ENCODE peak calls at places on chromosomes 12 and 14, in eight cellular contexts. U is GM23248, Z is GM23338, O is HCT116, S is SK-N-SH, B is hepatocyte, X is OCI-LY7, I is PC-3. H is an unnamed sample.

GRCh38 chr12:9943244-9943643 is 11.1 kb upstream of the CLEC2A start:
- DNase-seq in U (no peak), Z (peak; percentile 2), O (no peak), S (no peak), B (no peak), X (no peak), I (no peak), H (no peak)

GRCh38 chr14:87049886-87050820 is 942.8 kb downstream of the GALC start:
- DNase-seq in U (peak; percentile 32), Z (peak; percentile 78), O (no peak), S (peak; percentile 14), B (peak; percentile 46), X (peak; percentile 67), I (peak; percentile 60), H (peak; percentile 31)

GRCh38 chr12:29672580-29672979 is 111.2 kb downstream of the TMTC1 start:
- DNase-seq in U (no peak), Z (no peak), O (no peak), S (no peak), B (no peak), X (no peak), I (no peak), H (no peak)

GRCh38 chr14:84575681-84576080 is 954.3 kb upstream of the FLRT2 start:
- DNase-seq in U (no peak), Z (no peak), O (no peak), S (no peak), B (no peak), X (no peak), I (no peak), H (no peak)

GRCh38 chr12:107514887-107515445 is 170.6 kb upstream of the PWP1 start:
- DNase-seq in U (peak; percentile 90), Z (no peak), O (no peak), S (no peak), B (no peak), X (no peak), I (peak; percentile 72), H (no peak)

GRCh38 chr12:28065374-28065773 is 92.8 kb upstream of the PTHLH start:
- DNase-seq in U (no peak), Z (no peak), O (no peak), S (no peak), B (no peak), X (no peak), I (no peak), H (no peak)

GRCh38 chr14:21917699-21918436 is 244.2 kb upstream of the OR4E1 start:
- DNase-seq in U (peak; percentile 67), Z (peak; percentile 83), O (peak; percentile 31), S (peak; percentile 11), B (peak; percentile 70), X (peak; percentile 89), I (peak; percentile 95), H (peak; percentile 62)

GRCh38 chr14:31138301-31138700 is 69.3 kb downstream of the HECTD1 start:
- DNase-seq in U (no peak), Z (no peak), O (no peak), S (no peak), B (no peak), X (no peak), I (no peak), H (no peak)

GRCh38 chr12:70756118-70756517 is 118.9 kb upstream of the PTPRB start:
- DNase-seq in U (peak; percentile 77), Z (no peak), O (no peak), S (no peak), B (peak; percentile 70), X (no peak), I (peak; percentile 92), H (no peak)

GRCh38 chr14:100332797-100333196 is 9.7 kb downstream of the SLC25A47 start:
- DNase-seq in U (no peak), Z (no peak), O (no peak), S (no peak), B (no peak), X (peak; percentile 31), I (no peak), H (no peak)

GRCh38 chr12:108572166-108572790 is 9.9 kb downstream of the ISCU start:
- DNase-seq in U (no peak), Z (no peak), O (no peak), S (no peak), B (no peak), X (peak; percentile 16), I (peak; percentile 11), H (peak; percentile 34)

GRCh38 chr14:72558721-72559120 is 335.2 kb downstream of the DPF3 start:
- DNase-seq in U (peak; percentile 71), Z (no peak), O (no peak), S (no peak), B (no peak), X (no peak), I (peak; percentile 49), H (no peak)

GRCh38 chr12:88325828-88326214 is 183.7 kb downstream of the TMTC3 start:
- DNase-seq in U (peak; percentile 77), Z (no peak), O (no peak), S (no peak), B (no peak), X (no peak), I (peak; percentile 8), H (no peak)

GRCh38 chr12:51845451-51845850 is 3.1 kb downstream of the FIGNL2 start:
- DNase-seq in U (no peak), Z (no peak), O (no peak), S (peak; percentile 73), B (no peak), X (no peak), I (no peak), H (no peak)

GRCh38 chr14:50362791-50363733 is 33.6 kb downstream of the CDKL1 start:
- DNase-seq in U (peak; percentile 44), Z (no peak), O (no peak), S (no peak), B (no peak), X (peak; percentile 8), I (no peak), H (peak; percentile 9)

GRCh38 chr12:41055875-41056577 is 132.1 kb upstream of the PDZRN4 start:
- DNase-seq in U (peak; percentile 10), Z (no peak), O (no peak), S (no peak), B (no peak), X (no peak), I (peak; percentile 15), H (no peak)

GRCh38 chr12:7108042-7108927 is 729 bp downstream of the C1RL start:
- DNase-seq in U (peak; percentile 89), Z (peak; percentile 92), O (peak; percentile 62), S (peak; percentile 70), B (peak; percentile 90), X (peak; percentile 75), I (peak; percentile 64), H (peak; percentile 91)

GRCh38 chr14:44846232-44846824 is 115.4 kb downstream of the KLHL28 start:
- DNase-seq in U (peak; percentile 68), Z (peak; percentile 72), O (peak; percentile 28), S (peak; percentile 13), B (peak; percentile 68), X (peak; percentile 58), I (peak; percentile 75), H (peak; percentile 36)

GRCh38 chr12:119225454-119225853 is 46.7 kb downstream of the HSPB8 start:
- DNase-seq in U (no peak), Z (peak; percentile 26), O (no peak), S (no peak), B (no peak), X (no peak), I (no peak), H (no peak)

GRCh38 chr12:60209933-60210332 is 614.1 kb downstream of the SLC16A7 start:
- DNase-seq in U (no peak), Z (no peak), O (no peak), S (no peak), B (no peak), X (no peak), I (peak; percentile 19), H (peak; percentile 66)

GRCh38 chr12:90098132-90098779 is 389.6 kb upstream of the ATP2B1 start:
- DNase-seq in U (peak; percentile 20), Z (no peak), O (no peak), S (no peak), B (no peak), X (peak; percentile 24), I (no peak), H (no peak)

GRCh38 chr12:96068111-96068510 is 32.7 kb upstream of the LTA4H start:
- DNase-seq in U (no peak), Z (no peak), O (no peak), S (no peak), B (no peak), X (no peak), I (no peak), H (no peak)

GRCh38 chr12:96068636-96069035 is 33.2 kb upstream of the LTA4H start:
- DNase-seq in U (no peak), Z (no peak), O (no peak), S (no peak), B (no peak), X (no peak), I (no peak), H (no peak)

GRCh38 chr12:96073346-96074336 is 38.3 kb upstream of the LTA4H start:
- DNase-seq in U (peak; percentile 20), Z (peak; percentile 26), O (no peak), S (no peak), B (no peak), X (no peak), I (peak; percentile 54), H (no peak)

GRCh38 chr12:96069511-96070231 is 34.3 kb upstream of the LTA4H start:
- DNase-seq in U (no peak), Z (no peak), O (no peak), S (no peak), B (no peak), X (no peak), I (no peak), H (no peak)

GRCh38 chr12:96070670-96071279 is 35.4 kb upstream of the LTA4H start:
- DNase-seq in U (peak; percentile 57), Z (peak; percentile 69), O (no peak), S (peak; percentile 23), B (no peak), X (peak; percentile 35), I (no peak), H (no peak)
- H3K9me2 ChIP-seq in U (no peaks in the 10 kb centered on the region), Z (peaks cover 4% of the 10 kb centered on the region), O (no peaks in the 10 kb centered on the region), S (no peaks in the 10 kb centered on the region), B (no peaks in the 10 kb centered on the region), X (no peaks in the 10 kb centered on the region), I (no peaks in the 10 kb centered on the region), H (no peaks in the 10 kb centered on the region)

DNA sequence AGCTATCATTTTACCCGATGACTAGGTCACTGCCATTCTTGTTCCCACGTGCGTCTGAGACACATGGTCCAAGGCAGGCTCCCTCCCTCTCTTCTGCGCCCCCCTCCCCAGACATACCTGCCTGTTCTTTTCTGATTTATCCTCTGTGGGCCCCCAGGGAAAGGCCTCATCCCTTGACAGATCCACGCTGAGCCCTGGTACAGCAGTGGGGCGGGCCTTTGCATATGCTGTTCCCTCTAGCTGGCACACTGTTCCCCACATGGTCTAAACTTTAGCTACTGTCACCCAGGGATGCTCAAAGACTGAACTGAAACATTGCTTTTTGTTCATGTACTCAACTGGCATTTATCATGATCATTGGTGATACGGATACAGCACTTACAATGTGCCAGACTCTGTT is 122.5 kb downstream of the SCARB1 start:
- DNase-seq in U (no peak), Z (no peak), O (no peak), S (no peak), B (no peak), X (no peak), I (no peak), H (no peak)
- H3K4me1 ChIP-seq in U (peaks cover 10% of the 10 kb centered on the region), Z (peaks cover 11% of the 10 kb centered on the region), O (peaks cover 71% of the 10 kb centered on the region), S (peaks cover 2% of the 10 kb centered on the region), B (peaks cover 14% of the 10 kb centered on the region), X (peaks cover 7% of the 10 kb centered on the region), I (peaks cover 29% of the 10 kb centered on the region), H (no peaks in the 10 kb centered on the region)

GRCh38 chr12:84128117-84128991 is 784.2 kb downstream of the SLC6A15 start:
- DNase-seq in U (no peak), Z (peak; percentile 16), O (no peak), S (no peak), B (no peak), X (no peak), I (no peak), H (no peak)
- TF ChIP-seq EZH2phosphoT487 in U (no peak), Z (no peak), O (no peak), S (no peak), B (no peak), X (no peak), I (no peak), H (no peak)

GRCh38 chr14:68075382-68076029 is 255.9 kb downstream of the RAD51B start:
- DNase-seq in U (no peak), Z (no peak), O (no peak), S (no peak), B (no peak), X (no peak), I (no peak), H (no peak)
- H3K9me2 ChIP-seq in U (no peaks in the 10 kb centered on the region), Z (no peaks in the 10 kb centered on the region), O (no peaks in the 10 kb centered on the region), S (no peaks in the 10 kb centered on the region), B (no peaks in the 10 kb centered on the region), X (no peaks in the 10 kb centered on the region), I (no peaks in the 10 kb centered on the region), H (no peaks in the 10 kb centered on the region)